ENCODE peak calls at places on chromosomes 13 and 19, in six cellular contexts. Y, O, T, N, S and E are unnamed samples. For H3K4me1, the result is how much of the 10 kb centered on the place peaks cover.

GRCh38 chr13:99015606-99016520 is 38.0 kb upstream of the DOCK9 start:
- DNase-seq in Y (no peak), O (no peak), T (no peak), N (no peak), S (no peak), E (no peak)

GRCh38 chr13:21053231-21053630 is 8.2 kb downstream of the LATS2 start:
- DNase-seq in Y (no peak), O (peak), T (no peak), N (no peak), S (no peak), E (no peak)

GRCh38 chr13:23516706-23517105 is 53.5 kb upstream of the TNFRSF19 start:
- DNase-seq in Y (no peak), O (no peak), T (no peak), N (peak), S (no peak), E (no peak)

GRCh38 chr13:99657848-99658265 is 156.6 kb downstream of the TM9SF2 start:
- DNase-seq in Y (peak), O (peak), T (peak), N (no peak), S (peak), E (no peak)

GRCh38 chr13:48902421-48902820 is 73.3 kb upstream of the FNDC3A start:
- DNase-seq in Y (no peak), O (no peak), T (no peak), N (peak), S (no peak), E (no peak)

GRCh38 chr13:39462456-39462855 is 140.5 kb downstream of the LHFPL6 start:
- DNase-seq in Y (no peak), O (no peak), T (no peak), N (no peak), S (no peak), E (no peak)

GRCh38 chr13:43261018-43261417 is 237.6 kb downstream of the DNAJC15 start:
- DNase-seq in Y (no peak), O (no peak), T (no peak), N (peak), S (no peak), E (no peak)

GRCh38 chr19:55254625-55254977 is 4.2 kb downstream of the PPP6R1 start:
- DNase-seq in Y (no peak), O (no peak), T (no peak), N (no peak), S (no peak), E (no peak)

GRCh38 chr19:6723108-6723618 is 2.7 kb upstream of the C3 start:
- DNase-seq in Y (peak), O (no peak), T (no peak), N (peak), S (no peak), E (no peak)

GRCh38 chr13:73482556-73482955 is 423.8 kb downstream of the KLF5 start:
- DNase-seq in Y (no peak), O (no peak), T (no peak), N (no peak), S (no peak), E (no peak)

GRCh38 chr19:43432866-43433673 is 18.4 kb downstream of the TEX101 start:
- DNase-seq in Y (no peak), O (peak), T (peak), N (peak), S (peak), E (peak)

GRCh38 chr19:29945433-29945832 is 3.4 kb downstream of the URI1 start:
- DNase-seq in Y (no peak), O (no peak), T (no peak), N (peak), S (no peak), E (no peak)

GRCh38 chr19:35251456-35251855 is 2.7 kb downstream of the LSR start:
- DNase-seq in Y (no peak), O (no peak), T (no peak), N (no peak), S (no peak), E (peak)

GRCh38 chr13:42367836-42368235 is 95.9 kb downstream of the AKAP11 start:
- DNase-seq in Y (no peak), O (no peak), T (no peak), N (no peak), S (no peak), E (no peak)

GRCh38 chr19:55273978-55274707 is 5.8 kb downstream of the HSPBP1 start:
- DNase-seq in Y (no peak), O (no peak), T (no peak), N (no peak), S (no peak), E (no peak)

GRCh38 chr13:95862401-95862800 is 185.5 kb downstream of the DNAJC3 start:
- DNase-seq in Y (no peak), O (no peak), T (no peak), N (peak), S (no peak), E (no peak)

GRCh38 chr19:33482486-33482885 is 39.1 kb downstream of the PEPD start:
- DNase-seq in Y (no peak), O (no peak), T (no peak), N (peak), S (no peak), E (no peak)

GRCh38 chr19:42198676-42199439 is 18.6 kb downstream of the DEDD2 start:
- DNase-seq in Y (no peak), O (peak), T (no peak), N (no peak), S (peak), E (peak)

GRCh38 chr13:112940236-112940635 is 28.8 kb upstream of the MCF2L start:
- DNase-seq in Y (no peak), O (no peak), T (no peak), N (no peak), S (peak), E (peak)

GRCh38 chr19:40467007-40467565 is 285 bp downstream of the SPTBN4 start:
- DNase-seq in Y (peak), O (no peak), T (no peak), N (no peak), S (no peak), E (peak)

GRCh38 chr19:19943848-19944582 is 43.3 kb downstream of the ZNF93 start:
- DNase-seq in Y (no peak), O (no peak), T (no peak), N (no peak), S (no peak), E (no peak)

GRCh38 chr13:80001510-80001842 is 339.4 kb downstream of the SPRY2 start:
- DNase-seq in Y (no peak), O (no peak), T (no peak), N (no peak), S (no peak), E (no peak)

GRCh38 chr13:107121793-107122192 is 553.9 kb upstream of the ARGLU1 start:
- DNase-seq in Y (no peak), O (no peak), T (no peak), N (no peak), S (no peak), E (no peak)

GRCh38 chr19:52897149-52897935 is at the start of gene ZNF320:
- DNase-seq in Y (peak), O (peak), T (peak), N (peak), S (peak), E (peak)

GRCh38 chr13:94859812-94860210 is 147.5 kb upstream of the SOX21 start:
- DNase-seq in Y (no peak), O (no peak), T (no peak), N (no peak), S (no peak), E (no peak)

GRCh38 chr19:45800009-45800553 is 7.4 kb upstream of the DMWD start:
- DNase-seq in Y (no peak), O (no peak), T (no peak), N (peak), S (no peak), E (no peak)

GRCh38 chr19:10010939-10011338 is 635 bp upstream of the COL5A3 start:
- DNase-seq in Y (no peak), O (no peak), T (no peak), N (no peak), S (no peak), E (no peak)

GRCh38 chr19:15223649-15224371 is 8.4 kb downstream of the EPHX3 start:
- DNase-seq in Y (peak), O (no peak), T (peak), N (no peak), S (no peak), E (no peak)

GRCh38 chr19:38699027-38699346 is 45.3 kb downstream of the CAPN12 start:
- DNase-seq in Y (no peak), O (no peak), T (no peak), N (no peak), S (no peak), E (no peak)

GRCh38 chr19:41426952-41427646 is at the start of gene B3GNT8:
- DNase-seq in Y (peak), O (peak), T (peak), N (peak), S (peak), E (peak)

GRCh38 chr19:33819875-33820781 is 23.5 kb downstream of the KCTD15 start:
- DNase-seq in Y (peak), O (peak), T (peak), N (peak), S (peak), E (peak)

GRCh38 chr19:20422616-20423205 is 142.9 kb downstream of the ZNF737 start:
- DNase-seq in Y (peak), O (no peak), T (no peak), N (no peak), S (no peak), E (no peak)

GRCh38 chr13:96822900-96823299 is 171.4 kb downstream of the OXGR1 start:
- DNase-seq in Y (no peak), O (peak), T (no peak), N (no peak), S (peak), E (no peak)

GRCh38 chr19:58042709-58043340 is 9.0 kb downstream of the ZSCAN1 start:
- DNase-seq in Y (no peak), O (no peak), T (no peak), N (no peak), S (no peak), E (no peak)

GRCh38 chr13:90640976-90641375 is 706.5 kb upstream of the MIR17HG start:
- DNase-seq in Y (no peak), O (no peak), T (no peak), N (no peak), S (no peak), E (no peak)

GRCh38 chr13:112457081-112457480 is 80.9 kb downstream of the SPACA7 start:
- DNase-seq in Y (no peak), O (no peak), T (no peak), N (no peak), S (no peak), E (no peak)

GRCh38 chr13:77002590-77003190 is 10.8 kb downstream of the CLN5 start:
- DNase-seq in Y (no peak), O (no peak), T (no peak), N (peak), S (no peak), E (no peak)

GRCh38 chr19:35995655-35995993 is 636 bp downstream of the SDHAF1 start:
- DNase-seq in Y (peak), O (peak), T (peak), N (peak), S (no peak), E (peak)

GRCh38 chr19:48615145-48616040 is 517 bp upstream of the FAM83E start:
- DNase-seq in Y (peak), O (no peak), T (no peak), N (no peak), S (no peak), E (peak)

GRCh38 chr19:48613024-48613851 is 1.6 kb downstream of the FAM83E start:
- DNase-seq in Y (peak), O (peak), T (no peak), N (no peak), S (peak), E (peak)

GRCh38 chr19:48611872-48612271 is 3.0 kb downstream of the FAM83E start:
- DNase-seq in Y (no peak), O (no peak), T (no peak), N (no peak), S (no peak), E (no peak)

GRCh38 chr19:48614436-48615144 is at the start of gene FAM83E:
- DNase-seq in Y (peak), O (peak), T (no peak), N (no peak), S (peak), E (peak)

GRCh38 chr19:48613852-48614435 is 932 bp downstream of the FAM83E start:
- DNase-seq in Y (no peak), O (no peak), T (no peak), N (no peak), S (no peak), E (no peak)
- TF ChIP-seq POLR2A in Y (no peak), O (no peak), T (no peak), N (peak), S (no peak), E (no peak)

GRCh38 chr19:7867092-7867844 is 6.9 kb downstream of the PRR36 start:
- DNase-seq in Y (no peak), O (no peak), T (no peak), N (no peak), S (no peak), E (no peak)

GRCh38 chr19:7869910-7870511 is 4.2 kb downstream of the PRR36 start:
- DNase-seq in Y (peak), O (peak), T (peak), N (peak), S (peak), E (peak)

GRCh38 chr19:7869453-7869909 is 4.7 kb downstream of the PRR36 start:
- DNase-seq in Y (peak), O (peak), T (peak), N (peak), S (peak), E (peak)

GRCh38 chr19:7868671-7869452 is 5.3 kb downstream of the PRR36 start:
- DNase-seq in Y (peak), O (peak), T (peak), N (peak), S (peak), E (peak)

GRCh38 chr19:7868326-7868670 is 5.9 kb downstream of the PRR36 start:
- DNase-seq in Y (peak), O (peak), T (no peak), N (no peak), S (peak), E (no peak)
- H3K4me1 ChIP-seq in Y (under half), O (under half), T (under half), N (under half), S (half or more), E (under half)

GRCh38 chr19:4690362-4690761 is 20.2 kb upstream of the MYDGF start:
- DNase-seq in Y (no peak), O (no peak), T (no peak), N (no peak), S (no peak), E (no peak)
- TF ChIP-seq POLR2A in Y (no peak), O (no peak), T (no peak), N (no peak), S (no peak), E (no peak)

GRCh38 chr13:51590966-51591627 is 6.8 kb downstream of the WDFY2 start:
- DNase-seq in Y (no peak), O (no peak), T (no peak), N (peak), S (peak), E (no peak)

GRCh38 chr13:51590231-51590630 is 6.0 kb downstream of the WDFY2 start:
- DNase-seq in Y (no peak), O (no peak), T (no peak), N (no peak), S (no peak), E (no peak)

GRCh38 chr13:51587372-51587771 is 3.1 kb downstream of the WDFY2 start:
- DNase-seq in Y (no peak), O (no peak), T (no peak), N (no peak), S (no peak), E (no peak)

GRCh38 chr13:51589793-51590192 is 5.5 kb downstream of the WDFY2 start:
- DNase-seq in Y (no peak), O (no peak), T (no peak), N (no peak), S (no peak), E (no peak)

DNA sequence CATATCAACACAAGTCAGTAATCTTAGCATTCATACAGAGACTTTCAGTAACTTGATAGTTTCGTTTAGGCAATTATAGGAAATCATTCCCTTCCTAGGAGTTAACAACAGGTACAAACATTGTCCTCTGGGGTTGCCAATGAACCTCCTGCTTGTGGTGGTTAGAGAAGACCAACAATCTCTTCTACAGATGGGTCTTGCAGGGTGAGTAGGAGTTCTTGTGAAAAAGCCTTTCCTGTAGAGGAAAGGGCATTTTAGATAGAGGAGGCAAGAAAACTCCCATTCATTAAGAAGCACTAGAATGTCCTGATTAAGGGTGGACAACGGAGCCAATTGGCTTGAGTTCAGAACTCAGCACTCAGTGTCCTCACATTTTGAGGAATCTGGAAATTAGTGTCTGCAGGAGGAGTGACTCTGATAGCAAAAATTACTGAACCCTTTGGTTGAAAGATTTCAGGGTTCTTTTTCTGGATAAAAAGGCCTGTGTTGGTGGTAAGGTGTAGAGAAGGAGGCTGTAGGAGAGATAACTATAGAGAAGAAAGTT is 4.2 kb downstream of the WDFY2 start:
- DNase-seq in Y (no peak), O (no peak), T (no peak), N (no peak), S (no peak), E (no peak)
- H3K4me1 ChIP-seq in Y (under half), O (under half), T (under half), N (under half), S (under half), E (half or more)